ENCODE peak calls at places on chromosomes 3 and 15, in eight cellular contexts. D is lower leg skin, P is ovary, Y is B cell, W is neural progenitor cell, X is cardiac fibroblast, I is endodermal cell, S is choroid plexus epithelial cell. G is an unnamed sample.

GRCh38 chr15:42057744-42058646 is 36.4 kb downstream of the PLA2G4D start:
- DNase-seq in Y (no peak), W (no peak), S (no peak), D (peak; percentile 57), X (no peak), I (peak; percentile 27), P (no peak), G (no peak)

GRCh38 chr3:130379274-130379673 is 33.8 kb downstream of the COL6A5 start:
- DNase-seq in I (no peak), P (no peak), X (no peak), S (peak; percentile 62), D (no peak), Y (no peak), W (no peak), G (no peak)

GRCh38 chr15:60381148-60381788 is 16.5 kb downstream of the ANXA2 start:
- DNase-seq in S (no peak), Y (no peak), D (no peak), W (no peak), X (peak; percentile 70), P (no peak), I (peak; percentile 7), G (no peak)

GRCh38 chr3:83953417-83954089 is 1005.2 kb upstream of the CADM2 start:
- DNase-seq in X (no peak), D (no peak), S (peak; percentile 20), I (no peak), W (peak; percentile 7), P (no peak), Y (no peak), G (no peak)

GRCh38 chr3:56980798-56981390 is 79.6 kb upstream of the SPATA12 start:
- DNase-seq in W (no peak), I (no peak), X (peak; percentile 99), Y (no peak), S (peak; percentile 97), P (peak; percentile 68), D (no peak), G (no peak)

GRCh38 chr15:100713163-100713867 is 110.9 kb downstream of the ASB7 start:
- DNase-seq in I (peak; percentile 74), P (peak; percentile 27), X (peak; percentile 83), W (no peak), S (peak; percentile 62), Y (no peak), D (peak; percentile 49), G (no peak)

GRCh38 chr3:50177346-50177745 is 14.1 kb upstream of the GNAT1 start:
- DNase-seq in Y (no peak), S (no peak), D (no peak), P (no peak), X (no peak), W (no peak), I (no peak), G (no peak)

GRCh38 chr3:149216195-149216869 is 5.3 kb downstream of the CP start:
- DNase-seq in I (no peak), D (no peak), P (no peak), S (peak; percentile 43), Y (no peak), X (no peak), W (no peak), G (no peak)

GRCh38 chr3:180433172-180433571 is 168.8 kb upstream of the TTC14 start:
- DNase-seq in S (peak; percentile 58), X (peak; percentile 95), W (no peak), P (no peak), Y (no peak), I (no peak), D (no peak), G (no peak)

GRCh38 chr3:118817748-118818165 is 216.9 kb downstream of the IGSF11 start:
- DNase-seq in W (peak; percentile 82), S (peak; percentile 73), I (peak; percentile 79), X (peak; percentile 69), P (no peak), D (no peak), Y (peak; percentile 39), G (peak; percentile 49)

GRCh38 chr15:39785806-39786205 is 3.2 kb upstream of the FSIP1 start:
- DNase-seq in P (no peak), Y (no peak), S (no peak), I (no peak), D (no peak), X (no peak), W (no peak), G (no peak)

GRCh38 chr15:90001683-90002427 is 731 bp downstream of the ZNF710 start:
- DNase-seq in P (peak; percentile 73), W (peak; percentile 79), D (no peak), I (peak; percentile 86), Y (peak; percentile 92), S (peak; percentile 68), X (peak; percentile 69), G (peak; percentile 93)

GRCh38 chr3:144477593-144477992 is 506.0 kb downstream of the DIPK2A start:
- DNase-seq in S (no peak), X (no peak), W (no peak), P (no peak), Y (no peak), I (no peak), D (no peak), G (no peak)

GRCh38 chr3:37909067-37909911 is 47.6 kb downstream of the CTDSPL start:
- DNase-seq in D (no peak), X (peak; percentile 45), P (no peak), W (no peak), Y (no peak), I (no peak), S (no peak), G (no peak)

GRCh38 chr3:115146032-115146417 is 1.1 kb downstream of the ZBTB20 start:
- DNase-seq in X (peak; percentile 84), D (peak; percentile 50), S (peak; percentile 89), I (peak; percentile 62), P (no peak), Y (peak; percentile 16), W (peak; percentile 68), G (peak; percentile 35)

GRCh38 chr3:88775026-88775690 is 332.3 kb upstream of the EPHA3 start:
- DNase-seq in D (no peak), P (no peak), X (no peak), Y (no peak), I (no peak), S (no peak), W (no peak), G (no peak)

GRCh38 chr3:169891886-169892285 is 19.5 kb upstream of the SAMD7 start:
- DNase-seq in X (no peak), Y (no peak), I (no peak), D (no peak), S (no peak), P (no peak), W (no peak), G (no peak)

GRCh38 chr3:70090322-70090913 is 90.9 kb downstream of the SAMMSON start:
- DNase-seq in X (peak; percentile 44), P (no peak), W (peak; percentile 46), Y (no peak), D (no peak), I (no peak), S (peak; percentile 59), G (peak; percentile 28)

GRCh38 chr15:36814085-36814484 is 234.7 kb downstream of the CDIN1 start:
- DNase-seq in W (no peak), S (no peak), Y (no peak), I (no peak), P (no peak), D (no peak), X (no peak), G (no peak)

DNA sequence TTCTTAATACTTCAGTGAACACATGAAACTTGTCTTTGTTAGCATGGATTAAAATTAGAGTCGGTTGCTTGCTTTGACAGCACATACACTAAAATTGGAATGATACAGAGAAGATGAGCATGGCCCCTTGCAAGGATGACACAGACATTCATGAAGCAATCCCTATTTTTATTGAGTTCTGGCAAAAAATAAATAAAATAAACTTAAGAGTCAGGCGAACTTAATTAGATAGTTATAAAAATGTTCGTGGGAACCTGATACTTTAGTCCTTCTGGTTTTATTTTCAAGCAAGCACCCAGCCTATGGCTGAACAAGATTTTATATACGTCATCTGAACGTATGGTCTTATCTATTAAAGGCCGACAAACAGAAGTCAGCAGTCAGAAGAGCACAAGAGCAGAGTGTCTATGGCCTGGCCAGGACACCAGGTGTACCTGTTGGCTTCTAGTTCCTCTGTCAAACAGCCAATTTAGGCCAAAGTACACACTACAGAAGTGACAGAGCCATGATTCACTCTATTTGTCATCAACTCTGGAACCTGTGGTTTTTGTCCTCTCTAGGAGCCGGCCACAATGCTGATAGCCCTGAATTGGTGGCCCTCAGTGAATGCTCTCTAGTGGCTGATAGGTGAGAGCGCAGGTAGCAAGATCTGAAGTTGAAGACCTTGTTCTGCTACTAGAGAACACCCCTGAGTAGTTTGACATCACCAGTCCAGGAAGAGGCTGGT is 64.3 kb downstream of the LEO1 start:
- DNase-seq in I (peak; percentile 66), W (no peak), Y (no peak), X (peak; percentile 47), S (peak; percentile 6), D (no peak), P (no peak), G (no peak)
- TF ChIP-seq CTCF in I (peak; percentile 61), W (no peak), Y (no peak), X (no peak), S (peak; percentile 11), D (no peak), P (no peak), G (no peak)

GRCh38 chr3:100650651-100651611 is 41.5 kb downstream of the ADGRG7 start:
- DNase-seq in S (peak; percentile 80), P (no peak), X (peak; percentile 85), D (peak; percentile 19), I (no peak), W (no peak), Y (peak; percentile 45), G (peak; percentile 52)
- TF ChIP-seq CTCF in S (peak; percentile 54), P (no peak), X (no peak), D (no peak), I (no peak), W (no peak), Y (peak; percentile 33), G (peak; percentile 4)

GRCh38 chr3:196645917-196646735 is 6.6 kb downstream of the NRROS start:
- DNase-seq in D (no peak), X (no peak), I (no peak), S (no peak), P (no peak), W (no peak), Y (no peak), G (no peak)
- TF ChIP-seq CTCF in D (no peak), X (no peak), I (no peak), S (no peak), P (no peak), W (no peak), Y (no peak), G (no peak)

GRCh38 chr3:9183011-9183410 is 66.4 kb downstream of the SRGAP3 start:
- DNase-seq in S (no peak), P (no peak), Y (no peak), I (no peak), D (no peak), W (no peak), X (no peak), G (no peak)

GRCh38 chr3:9180764-9181117 is 68.7 kb downstream of the SRGAP3 start:
- DNase-seq in D (no peak), Y (no peak), W (no peak), I (no peak), S (no peak), X (no peak), P (no peak), G (peak; percentile 13)

GRCh38 chr3:9183811-9184463 is 65.5 kb downstream of the SRGAP3 start:
- DNase-seq in I (peak; percentile 75), X (no peak), Y (no peak), D (no peak), S (peak; percentile 17), P (no peak), W (peak; percentile 94), G (no peak)

GRCh38 chr3:9178697-9179096 is 70.7 kb downstream of the SRGAP3 start:
- DNase-seq in P (no peak), X (no peak), Y (no peak), I (no peak), W (no peak), S (no peak), D (no peak), G (no peak)

GRCh38 chr3:9179826-9180763 is 69.4 kb downstream of the SRGAP3 start:
- DNase-seq in D (no peak), X (no peak), Y (no peak), S (no peak), W (no peak), P (no peak), I (no peak), G (peak; percentile 48)
- TF ChIP-seq CTCF in D (no peak), X (no peak), Y (no peak), S (no peak), W (no peak), P (no peak), I (no peak), G (no peak)